ENCODE peak calls at places on chromosomes 11 and 22, in six cellular contexts. One of them, this sample, is unnamed.

GRCh38 chr11:124481365-124482323 is 36.1 kb upstream of the OR8B8 start:
- DNase-seq in fibroblast of lung: peak; percentile 66
- DNase-seq in IMR-90: peak; percentile 52
- DNase-seq in K562: peak; percentile 28
- DNase-seq in H9: peak; percentile 69
- DNase-seq in MM.1S: peak; percentile 54
- DNase-seq in this sample: peak; percentile 66

GRCh38 chr11:122697636-122698167 is 42.2 kb downstream of the UBASH3B start:
- DNase-seq in fibroblast of lung: peak; percentile 65
- DNase-seq in IMR-90: peak; percentile 84
- DNase-seq in K562: no peak
- DNase-seq in H9: no peak
- DNase-seq in MM.1S: peak; percentile 45
- DNase-seq in this sample: no peak

GRCh38 chr11:6526411-6527135 is 29.5 kb downstream of the DNHD1 start:
- DNase-seq in fibroblast of lung: no peak
- DNase-seq in IMR-90: no peak
- DNase-seq in K562: no peak
- DNase-seq in H9: no peak
- DNase-seq in MM.1S: peak; percentile 54
- DNase-seq in this sample: no peak

GRCh38 chr11:96241351-96241841 is 101.6 kb downstream of the MAML2 start:
- DNase-seq in fibroblast of lung: no peak
- DNase-seq in IMR-90: no peak
- DNase-seq in K562: no peak
- DNase-seq in H9: no peak
- DNase-seq in MM.1S: no peak
- DNase-seq in this sample: no peak

GRCh38 chr11:61967924-61968757 is 707 bp upstream of the FTH1 start:
- DNase-seq in fibroblast of lung: no peak
- DNase-seq in IMR-90: no peak
- DNase-seq in K562: peak; percentile 40
- DNase-seq in H9: no peak
- DNase-seq in MM.1S: no peak
- DNase-seq in this sample: peak; percentile 41

GRCh38 chr11:83272627-83273026 is 13.5 kb downstream of the CCDC90B start:
- DNase-seq in fibroblast of lung: peak; percentile 85
- DNase-seq in IMR-90: peak; percentile 82
- DNase-seq in K562: no peak
- DNase-seq in H9: no peak
- DNase-seq in MM.1S: no peak
- DNase-seq in this sample: peak; percentile 80

GRCh38 chr11:10208045-10208674 is 85.9 kb downstream of the SBF2 start:
- DNase-seq in fibroblast of lung: peak; percentile 30
- DNase-seq in IMR-90: peak; percentile 64
- DNase-seq in K562: peak; percentile 35
- DNase-seq in H9: no peak
- DNase-seq in MM.1S: peak; percentile 64
- DNase-seq in this sample: peak; percentile 78

GRCh38 chr11:9858822-9859221 is 194.9 kb downstream of the SWAP70 start:
- DNase-seq in fibroblast of lung: peak; percentile 32
- DNase-seq in IMR-90: peak; percentile 50
- DNase-seq in K562: no peak
- DNase-seq in H9: no peak
- DNase-seq in MM.1S: peak; percentile 27
- DNase-seq in this sample: peak; percentile 33

GRCh38 chr22:46592390-46592872 is 27.8 kb upstream of the GRAMD4 start:
- DNase-seq in fibroblast of lung: peak; percentile 92
- DNase-seq in IMR-90: peak; percentile 71
- DNase-seq in K562: peak; percentile 31
- DNase-seq in H9: no peak
- DNase-seq in MM.1S: peak; percentile 56
- DNase-seq in this sample: no peak

GRCh38 chr11:120398184-120398583 is 62.0 kb downstream of the ARHGEF12 start:
- DNase-seq in fibroblast of lung: peak; percentile 81
- DNase-seq in IMR-90: peak; percentile 53
- DNase-seq in K562: no peak
- DNase-seq in H9: no peak
- DNase-seq in MM.1S: no peak
- DNase-seq in this sample: no peak

GRCh38 chr11:10117709-10118341 is 176.2 kb downstream of the SBF2 start:
- DNase-seq in fibroblast of lung: peak; percentile 67
- DNase-seq in IMR-90: peak; percentile 32
- DNase-seq in K562: no peak
- DNase-seq in H9: no peak
- DNase-seq in MM.1S: no peak
- DNase-seq in this sample: peak; percentile 81

GRCh38 chr22:37291559-37292298 is 9.4 kb downstream of the CYTH4 start:
- DNase-seq in fibroblast of lung: no peak
- DNase-seq in IMR-90: no peak
- DNase-seq in K562: peak; percentile 30
- DNase-seq in H9: no peak
- DNase-seq in MM.1S: no peak
- DNase-seq in this sample: no peak
- H3K4me1 ChIP-seq in fibroblast of lung: no peaks in the 10 kb centered on the region
- H3K4me1 ChIP-seq in IMR-90: peaks cover 3% of the 10 kb centered on the region
- H3K4me1 ChIP-seq in K562: no peaks in the 10 kb centered on the region
- H3K4me1 ChIP-seq in H9: no peaks in the 10 kb centered on the region
- H3K4me1 ChIP-seq in MM.1S: no peaks in the 10 kb centered on the region
- H3K4me1 ChIP-seq in this sample: no peaks in the 10 kb centered on the region

GRCh38 chr22:40189979-40190378 is 12.3 kb downstream of the TNRC6B start:
- DNase-seq in fibroblast of lung: peak; percentile 71
- DNase-seq in IMR-90: peak; percentile 26
- DNase-seq in K562: no peak
- DNase-seq in H9: no peak
- DNase-seq in MM.1S: no peak
- DNase-seq in this sample: no peak

GRCh38 chr22:40187389-40187788 is 9.7 kb downstream of the TNRC6B start:
- DNase-seq in fibroblast of lung: no peak
- DNase-seq in IMR-90: no peak
- DNase-seq in K562: peak; percentile 36
- DNase-seq in H9: no peak
- DNase-seq in MM.1S: no peak
- DNase-seq in this sample: no peak

GRCh38 chr22:40194656-40195055 is 16.9 kb downstream of the TNRC6B start:
- DNase-seq in fibroblast of lung: no peak
- DNase-seq in IMR-90: no peak
- DNase-seq in K562: no peak
- DNase-seq in H9: no peak
- DNase-seq in MM.1S: no peak
- DNase-seq in this sample: no peak

GRCh38 chr22:40193429-40194421 is 16.0 kb downstream of the TNRC6B start:
- DNase-seq in fibroblast of lung: peak; percentile 39
- DNase-seq in IMR-90: peak; percentile 34
- DNase-seq in K562: no peak
- DNase-seq in H9: peak; percentile 79
- DNase-seq in MM.1S: no peak
- DNase-seq in this sample: peak; percentile 33

GRCh38 chr22:40190501-40190900 is 12.8 kb downstream of the TNRC6B start:
- DNase-seq in fibroblast of lung: no peak
- DNase-seq in IMR-90: no peak
- DNase-seq in K562: peak; percentile 70
- DNase-seq in H9: no peak
- DNase-seq in MM.1S: no peak
- DNase-seq in this sample: no peak
- H3K9ac ChIP-seq in fibroblast of lung: no peak overlapping the region
- H3K9ac ChIP-seq in IMR-90: no peak overlapping the region
- H3K9ac ChIP-seq in K562: no peak overlapping the region
- H3K9ac ChIP-seq in H9: no peak overlapping the region
- H3K9ac ChIP-seq in MM.1S: no peak overlapping the region
- H3K9ac ChIP-seq in this sample: no peak overlapping the region

DNA sequence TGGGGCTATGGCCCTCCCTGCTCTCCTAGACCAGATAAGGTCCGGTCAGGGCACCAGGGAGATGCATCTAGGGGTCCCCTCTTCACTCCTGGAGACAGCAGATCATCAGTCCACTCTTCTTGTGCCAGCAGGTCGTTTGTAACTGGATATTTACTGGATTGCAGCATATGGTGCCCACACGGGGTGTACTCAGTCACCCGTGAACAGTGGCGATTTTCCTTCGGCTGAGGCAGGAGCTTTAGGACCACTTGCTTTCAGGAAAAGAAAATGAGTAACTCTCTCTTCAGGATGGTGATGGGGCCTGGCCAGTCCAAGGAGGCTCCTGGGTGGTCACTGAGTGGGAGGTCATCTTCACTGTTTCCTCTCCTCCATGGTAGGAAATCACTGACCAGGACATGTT is 38.3 kb upstream of the RAB1B start:
- DNase-seq in fibroblast of lung: no peak
- DNase-seq in IMR-90: no peak
- DNase-seq in K562: no peak
- DNase-seq in H9: no peak
- DNase-seq in MM.1S: no peak
- DNase-seq in this sample: no peak
- H3K4me1 ChIP-seq in fibroblast of lung: no peaks in the 10 kb centered on the region
- H3K4me1 ChIP-seq in IMR-90: no peaks in the 10 kb centered on the region
- H3K4me1 ChIP-seq in K562: no peaks in the 10 kb centered on the region
- H3K4me1 ChIP-seq in H9: no peaks in the 10 kb centered on the region
- H3K4me1 ChIP-seq in MM.1S: no peaks in the 10 kb centered on the region
- H3K4me1 ChIP-seq in this sample: no peaks in the 10 kb centered on the region

DNA sequence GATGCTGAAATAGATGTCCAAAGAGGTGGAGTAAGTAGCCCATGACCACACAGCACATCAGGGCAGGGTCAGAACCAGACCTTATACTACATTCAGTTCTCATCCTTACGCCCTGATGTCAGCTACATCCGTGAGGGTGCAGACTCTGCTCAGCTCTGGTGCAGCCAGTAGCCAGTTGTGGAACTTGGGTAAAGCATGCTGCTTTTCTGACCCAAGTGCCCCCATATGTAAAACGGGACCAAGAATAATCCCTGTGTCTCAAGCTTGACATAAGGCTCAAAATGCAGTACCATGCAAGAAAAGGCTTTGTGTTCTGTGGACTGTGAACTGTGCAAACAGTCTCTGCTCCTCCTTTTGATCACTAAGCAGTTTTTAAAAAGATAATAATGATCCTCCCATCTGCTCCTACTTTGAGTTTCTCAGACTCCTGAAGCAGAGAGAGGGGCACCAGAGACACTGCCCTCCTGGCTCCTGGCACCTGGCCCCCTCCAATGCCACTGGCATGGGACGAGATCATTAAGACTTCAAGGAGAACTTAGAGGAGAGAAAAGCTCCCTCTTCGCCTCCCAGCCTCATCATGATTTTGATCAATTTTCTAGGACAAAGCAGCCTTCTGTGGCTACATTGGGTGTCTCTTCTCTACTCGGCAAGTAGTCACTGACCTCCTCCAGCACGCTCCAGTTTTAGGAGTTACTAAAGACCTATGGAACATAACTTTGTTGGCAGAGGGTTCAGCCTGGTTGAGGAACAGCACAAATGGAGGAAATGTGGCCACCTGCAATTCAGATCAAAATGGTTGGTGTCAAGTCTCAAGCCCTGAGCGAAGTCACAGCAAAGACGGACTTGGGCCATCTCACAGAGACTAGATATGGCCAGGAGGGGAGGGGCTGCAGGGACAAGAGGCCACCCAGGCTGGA is 23.9 kb downstream of the IL10RA start:
- DNase-seq in fibroblast of lung: no peak
- DNase-seq in IMR-90: no peak
- DNase-seq in K562: no peak
- DNase-seq in H9: no peak
- DNase-seq in MM.1S: no peak
- DNase-seq in this sample: no peak
- H3K9ac ChIP-seq in fibroblast of lung: no peak overlapping the region
- H3K9ac ChIP-seq in IMR-90: no peak overlapping the region
- H3K9ac ChIP-seq in K562: peak overlapping the region; percentile 72
- H3K9ac ChIP-seq in H9: no peak overlapping the region
- H3K9ac ChIP-seq in MM.1S: peak overlapping the region; percentile 37
- H3K9ac ChIP-seq in this sample: no peak overlapping the region

DNA sequence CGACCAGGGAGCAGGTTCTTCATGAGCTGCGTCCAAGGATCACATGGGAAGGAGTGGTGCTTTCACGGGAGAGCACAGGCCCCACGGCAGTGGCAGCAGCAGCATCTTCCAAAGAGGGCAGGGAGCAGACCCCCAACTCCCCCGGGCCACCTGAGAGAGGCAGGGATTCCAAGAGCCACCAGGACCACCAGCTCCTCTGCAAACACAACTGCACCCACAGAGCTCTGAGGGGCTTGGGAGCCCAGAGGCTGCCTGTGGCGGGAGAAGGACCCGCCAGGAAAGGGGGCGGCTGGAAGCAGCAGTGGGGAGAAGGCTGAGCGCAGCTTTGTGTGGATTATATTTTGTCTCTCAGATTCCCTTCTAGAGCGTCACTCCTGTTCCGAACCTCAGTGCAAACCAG is 469.6 kb downstream of the BRD1 start:
- DNase-seq in fibroblast of lung: no peak
- DNase-seq in IMR-90: no peak
- DNase-seq in K562: no peak
- DNase-seq in H9: no peak
- DNase-seq in MM.1S: no peak
- DNase-seq in this sample: no peak
- H3K4me1 ChIP-seq in fibroblast of lung: no peaks in the 10 kb centered on the region
- H3K4me1 ChIP-seq in IMR-90: no peaks in the 10 kb centered on the region
- H3K4me1 ChIP-seq in K562: no peaks in the 10 kb centered on the region
- H3K4me1 ChIP-seq in H9: no peaks in the 10 kb centered on the region
- H3K4me1 ChIP-seq in MM.1S: peaks cover 23% of the 10 kb centered on the region
- H3K4me1 ChIP-seq in this sample: no peaks in the 10 kb centered on the region

DNA sequence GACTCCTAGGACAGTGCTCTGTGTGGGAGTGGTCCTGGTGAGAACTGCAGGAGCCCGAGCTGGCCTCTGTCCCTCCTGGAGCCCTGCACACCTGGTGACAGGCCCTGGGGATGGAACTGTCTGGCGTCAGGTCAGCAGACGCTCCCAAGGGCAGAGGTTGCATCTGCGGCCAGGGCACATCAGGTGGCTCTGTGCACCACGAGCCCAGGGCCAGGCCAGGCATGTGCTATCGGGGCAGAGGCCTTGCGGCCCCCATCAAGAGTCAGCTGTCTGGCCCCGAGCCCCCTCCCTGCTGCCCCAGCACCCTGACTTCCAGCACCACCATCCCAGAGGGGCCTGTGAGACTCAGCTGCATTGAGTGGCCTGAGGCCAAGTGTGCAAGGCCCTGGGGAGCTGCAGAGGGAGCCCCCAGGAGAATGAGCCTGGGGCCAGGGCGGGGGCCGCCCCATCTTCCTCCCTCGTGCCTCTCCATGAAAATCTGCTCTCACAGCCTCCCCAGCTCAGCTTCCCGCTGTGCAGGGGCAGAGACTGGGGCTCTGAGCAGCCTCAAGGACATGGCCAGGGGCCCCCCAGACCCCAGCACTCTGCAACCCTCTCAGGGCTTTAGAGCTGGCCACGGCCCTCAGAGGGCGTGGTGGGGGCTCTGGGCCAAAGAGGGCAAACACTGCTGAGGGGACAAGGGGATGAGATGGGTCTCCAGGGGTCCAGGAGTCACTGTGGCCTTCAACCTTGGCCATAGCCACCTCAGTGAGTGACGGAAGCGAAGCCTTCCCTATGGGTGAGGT is 56.4 kb downstream of the RTL6 start:
- DNase-seq in fibroblast of lung: no peak
- DNase-seq in IMR-90: no peak
- DNase-seq in K562: no peak
- DNase-seq in H9: peak; percentile 8
- DNase-seq in MM.1S: no peak
- DNase-seq in this sample: no peak
- H3K9ac ChIP-seq in fibroblast of lung: no peak overlapping the region
- H3K9ac ChIP-seq in IMR-90: no peak overlapping the region
- H3K9ac ChIP-seq in K562: no peak overlapping the region
- H3K9ac ChIP-seq in H9: no peak overlapping the region
- H3K9ac ChIP-seq in MM.1S: no peak overlapping the region
- H3K9ac ChIP-seq in this sample: no peak overlapping the region